ENCODE peak calls at places on chromosomes 6 and 20, in seven cellular contexts. T is IMR-90, H is mesendoderm, Q is neuronal stem cell, B is H9, A is H1, P is mesenchymal stem cell. O is an unnamed sample.

GRCh38 chr20:61117725-61118124 is 134.3 kb upstream of the CDH4 start:
- DNase-seq in T (peak; percentile 80), H (no peak), Q (no peak), B (no peak), A (no peak), P (peak; percentile 74), O (no peak)

GRCh38 chr20:50138479-50139393 is 14.8 kb downstream of the PEDS1 start:
- DNase-seq in T (no peak), H (no peak), Q (no peak), B (peak; percentile 49), A (no peak), P (no peak), O (no peak)

GRCh38 chr20:15673206-15673605 is 900.0 kb downstream of the KIF16B start:
- DNase-seq in T (peak; percentile 86), H (no peak), Q (no peak), B (no peak), A (no peak), P (peak; percentile 14), O (no peak)

GRCh38 chr20:52532674-52533073 is 341.1 kb upstream of the ZFP64 start:
- DNase-seq in T (no peak), H (no peak), Q (no peak), B (no peak), A (no peak), P (no peak), O (no peak)

GRCh38 chr20:49276895-49277785 is 717 bp downstream of the ZNFX1 start:
- DNase-seq in T (no peak), H (peak; percentile 31), Q (no peak), B (no peak), A (no peak), P (peak; percentile 45), O (no peak)

GRCh38 chr20:8423482-8423881 is 291.4 kb downstream of the PLCB1 start:
- DNase-seq in T (no peak), H (no peak), Q (no peak), B (no peak), A (no peak), P (no peak), O (no peak)

GRCh38 chr6:2693191-2693590 is 57.5 kb downstream of the MYLK4 start:
- DNase-seq in T (no peak), H (no peak), Q (no peak), B (no peak), A (no peak), P (no peak), O (no peak)

GRCh38 chr6:3439961-3440360 is 16.9 kb downstream of the SLC22A23 start:
- DNase-seq in T (no peak), H (no peak), Q (no peak), B (no peak), A (no peak), P (no peak), O (peak; percentile 53)

GRCh38 chr20:57658447-57659130 is 38.4 kb upstream of the ZBP1 start:
- DNase-seq in T (no peak), H (no peak), Q (no peak), B (peak; percentile 21), A (no peak), P (no peak), O (no peak)

GRCh38 chr6:15131234-15132195 is 114.4 kb upstream of the JARID2 start:
- DNase-seq in T (peak; percentile 9), H (no peak), Q (no peak), B (no peak), A (no peak), P (peak; percentile 42), O (no peak)

GRCh38 chr6:87661016-87661415 is 41.0 kb downstream of the AKIRIN2 start:
- DNase-seq in T (peak; percentile 55), H (no peak), Q (no peak), B (no peak), A (no peak), P (peak; percentile 40), O (no peak)

GRCh38 chr6:3419624-3420272 is 37.1 kb downstream of the SLC22A23 start:
- DNase-seq in T (peak; percentile 76), H (peak; percentile 96), Q (no peak), B (no peak), A (no peak), P (peak; percentile 43), O (peak; percentile 96)

GRCh38 chr6:52390361-52390727 is 28.4 kb downstream of the PAQR8 start:
- DNase-seq in T (peak; percentile 73), H (no peak), Q (no peak), B (no peak), A (no peak), P (peak; percentile 78), O (no peak)

GRCh38 chr20:3687655-3688054 is 5.8 kb upstream of the ADAM33 start:
- DNase-seq in T (peak; percentile 63), H (peak; percentile 74), Q (no peak), B (no peak), A (no peak), P (peak; percentile 48), O (peak; percentile 44)

GRCh38 chr6:134589512-134589911 is 271.6 kb upstream of the SGK1 start:
- DNase-seq in T (peak; percentile 100), H (peak; percentile 91), Q (no peak), B (peak; percentile 53), A (peak; percentile 15), P (peak; percentile 98), O (peak; percentile 94)

GRCh38 chr20:3045042-3045815 is 623 bp upstream of the MRPS26 start:
- DNase-seq in T (peak; percentile 86), H (no peak), Q (no peak), B (peak; percentile 86), A (no peak), P (peak; percentile 95), O (peak; percentile 45)

GRCh38 chr6:51105357-51105756 is 286.7 kb downstream of the TFAP2B start:
- DNase-seq in T (no peak), H (no peak), Q (no peak), B (no peak), A (no peak), P (no peak), O (no peak)

GRCh38 chr6:22029169-22029568 is 267.7 kb downstream of the PRL start:
- DNase-seq in T (peak; percentile 16), H (no peak), Q (no peak), B (no peak), A (no peak), P (no peak), O (no peak)

GRCh38 chr6:140537834-140538680 is 1163.6 kb upstream of the CITED2 start:
- DNase-seq in T (peak; percentile 98), H (peak; percentile 98), Q (peak; percentile 69), B (peak; percentile 28), A (peak; percentile 21), P (peak; percentile 88), O (peak; percentile 90)

GRCh38 chr6:168583821-168584220 is 142.8 kb downstream of the SMOC2 start:
- DNase-seq in T (no peak), H (no peak), Q (no peak), B (no peak), A (no peak), P (no peak), O (no peak)

GRCh38 chr6:62009445-62009844 is 276.6 kb downstream of the KHDRBS2 start:
- DNase-seq in T (no peak), H (no peak), Q (no peak), B (no peak), A (no peak), P (no peak), O (no peak)

GRCh38 chr20:32830437-32830836 is 10.7 kb downstream of the MAPRE1 start:
- DNase-seq in T (peak; percentile 34), H (no peak), Q (no peak), B (no peak), A (no peak), P (peak; percentile 42), O (no peak)

GRCh38 chr6:150373260-150373701 is 4.5 kb downstream of the IYD start:
- DNase-seq in T (no peak), H (no peak), Q (no peak), B (no peak), A (no peak), P (no peak), O (no peak)

GRCh38 chr6:142542704-142543233 is 241.0 kb downstream of the ADGRG6 start:
- DNase-seq in T (peak; percentile 81), H (peak; percentile 51), Q (no peak), B (no peak), A (no peak), P (no peak), O (peak; percentile 88)

GRCh38 chr6:16239090-16239797 is 857 bp downstream of the GMPR start:
- DNase-seq in T (peak; percentile 44), H (peak; percentile 73), Q (no peak), B (no peak), A (no peak), P (peak; percentile 69), O (peak; percentile 80)

GRCh38 chr6:39102821-39103136 is 12.2 kb downstream of the SAYSD1 start:
- DNase-seq in T (no peak), H (no peak), Q (no peak), B (no peak), A (no peak), P (no peak), O (no peak)
- H2BK5ac ChIP-seq in T (no peak overlapping the region), H (no peak overlapping the region), Q (no peak overlapping the region), B (no peak overlapping the region), A (no peak overlapping the region), P (no peak overlapping the region), O (no peak overlapping the region)

GRCh38 chr20:11844691-11845090 is 73.0 kb upstream of the BTBD3 start:
- DNase-seq in T (no peak), H (no peak), Q (no peak), B (no peak), A (no peak), P (no peak), O (no peak)

GRCh38 chr20:11843289-11843688 is 74.4 kb upstream of the BTBD3 start:
- DNase-seq in T (no peak), H (no peak), Q (no peak), B (no peak), A (no peak), P (no peak), O (no peak)

GRCh38 chr20:11845311-11845710 is 72.4 kb upstream of the BTBD3 start:
- DNase-seq in T (peak; percentile 48), H (peak; percentile 39), Q (no peak), B (no peak), A (no peak), P (no peak), O (no peak)

GRCh38 chr20:11847827-11848226 is 69.9 kb upstream of the BTBD3 start:
- DNase-seq in T (no peak), H (no peak), Q (no peak), B (no peak), A (no peak), P (no peak), O (no peak)

GRCh38 chr20:11846131-11846530 is 71.6 kb upstream of the BTBD3 start:
- DNase-seq in T (no peak), H (no peak), Q (no peak), B (no peak), A (no peak), P (no peak), O (no peak)
- H3K4ac ChIP-seq in T (peak overlapping the region; percentile 49), H (no peak overlapping the region), Q (no peak overlapping the region), B (no peak overlapping the region), A (no peak overlapping the region), P (no peak overlapping the region), O (no peak overlapping the region)

GRCh38 chr6:5860849-5861248 is 145.9 kb downstream of the NRN1 start:
- DNase-seq in T (no peak), H (no peak), Q (no peak), B (no peak), A (no peak), P (no peak), O (no peak)
- H2BK5ac ChIP-seq in T (no peak overlapping the region), H (no peak overlapping the region), Q (no peak overlapping the region), B (no peak overlapping the region), A (no peak overlapping the region), P (no peak overlapping the region), O (no peak overlapping the region)

DNA sequence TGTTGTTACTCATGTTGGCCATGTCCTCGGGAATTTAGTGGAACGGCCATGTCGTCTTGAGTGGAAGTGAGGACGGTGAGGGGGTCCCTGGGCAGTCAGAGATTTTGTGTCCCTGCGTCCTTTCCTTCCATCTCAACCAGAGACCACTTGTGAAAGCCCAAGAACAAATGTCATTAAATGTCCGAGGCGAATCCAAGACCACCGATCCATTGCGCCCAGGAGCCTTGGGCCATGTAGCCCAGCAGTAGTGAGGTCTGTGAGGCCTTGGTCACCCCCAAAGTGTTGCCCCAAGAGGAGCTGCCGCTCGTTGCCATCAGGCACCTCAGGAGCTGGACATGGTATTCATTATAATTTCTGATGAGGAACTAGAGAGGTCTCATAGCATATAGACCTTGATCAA is 17.4 kb upstream of the MICB start:
- DNase-seq in T (no peak), H (no peak), Q (no peak), B (no peak), A (no peak), P (no peak), O (no peak)
- H3K4ac ChIP-seq in T (no peak overlapping the region), H (no peak overlapping the region), Q (no peak overlapping the region), B (no peak overlapping the region), A (no peak overlapping the region), P (no peak overlapping the region), O (no peak overlapping the region)

O was measured in trophoblast cell.